ENCODE peak calls at places on chromosome 10, in ten cellular contexts. A is stomach, R is A549, V is spleen, B is gastrocnemius medialis, J is heart left ventricle, E is transverse colon, I is ovary, T is GM12892, D is IMR-90. C is an unnamed sample.

GRCh38 chr10:68954904-68955303 is 1.1 kb upstream of the DDX21 start:
- DNase-seq in B (no peak), I (no peak), E (no peak), R (no peak), D (no peak), V (no peak), A (no peak), T (no peak), J (no peak), C (no peak)

GRCh38 chr10:129023057-129023456 is 444.0 kb upstream of the MGMT start:
- DNase-seq in R (no peak), V (no peak), I (no peak), E (no peak), T (no peak), J (peak; percentile 71), D (peak; percentile 15), B (no peak), A (no peak), C (peak; percentile 74)

GRCh38 chr10:129848571-129849451 is 115.3 kb downstream of the EBF3 start:
- DNase-seq in B (no peak), I (no peak), T (no peak), J (no peak), V (no peak), D (no peak), A (no peak), R (no peak), E (no peak), C (no peak)

GRCh38 chr10:93458821-93459257 is 23.3 kb downstream of the MYOF start:
- DNase-seq in J (peak; percentile 68), A (peak; percentile 75), D (peak; percentile 100), R (peak; percentile 91), E (peak; percentile 63), V (no peak), I (peak; percentile 72), B (peak; percentile 47), T (no peak), C (peak; percentile 95)

GRCh38 chr10:88944813-88945212 is 7.8 kb downstream of the ACTA2 start:
- DNase-seq in A (no peak), I (no peak), D (no peak), J (no peak), B (no peak), T (no peak), E (no peak), V (no peak), R (no peak), C (no peak)

GRCh38 chr10:113357688-113358306 is 195.1 kb upstream of the HABP2 start:
- DNase-seq in D (no peak), J (no peak), R (no peak), V (no peak), E (no peak), T (no peak), I (no peak), A (no peak), B (no peak), C (no peak)

GRCh38 chr10:123157210-123157609 is 3.0 kb downstream of the BUB3 start:
- DNase-seq in A (no peak), R (no peak), I (no peak), J (no peak), D (peak; percentile 82), T (no peak), B (no peak), V (no peak), E (no peak), C (no peak)

GRCh38 chr10:43238462-43238861 is 28.4 kb downstream of the RASGEF1A start:
- DNase-seq in A (no peak), T (no peak), D (no peak), J (peak; percentile 2), I (no peak), E (peak; percentile 1), B (no peak), R (no peak), V (peak; percentile 61), C (peak; percentile 17)

GRCh38 chr10:117497736-117498135 is 44.8 kb upstream of the EMX2 start:
- DNase-seq in J (no peak), D (no peak), R (no peak), E (no peak), V (peak; percentile 56), T (no peak), I (no peak), A (no peak), B (no peak), C (peak; percentile 55)

GRCh38 chr10:117502421-117503169 is 40.0 kb upstream of the EMX2 start:
- DNase-seq in E (no peak), R (no peak), T (no peak), V (no peak), A (no peak), J (no peak), I (no peak), D (no peak), B (no peak), C (peak; percentile 33)

GRCh38 chr10:117501460-117502035 is 41.0 kb upstream of the EMX2 start:
- DNase-seq in D (no peak), B (no peak), A (no peak), I (no peak), T (no peak), J (no peak), R (no peak), E (no peak), V (no peak), C (peak; percentile 54)

GRCh38 chr10:117496616-117497028 is 45.9 kb upstream of the EMX2 start:
- DNase-seq in T (peak; percentile 49), I (peak; percentile 77), V (peak; percentile 92), A (peak; percentile 76), D (peak; percentile 72), J (peak; percentile 62), B (peak; percentile 38), R (peak; percentile 70), E (peak; percentile 81), C (peak; percentile 85)

DNA sequence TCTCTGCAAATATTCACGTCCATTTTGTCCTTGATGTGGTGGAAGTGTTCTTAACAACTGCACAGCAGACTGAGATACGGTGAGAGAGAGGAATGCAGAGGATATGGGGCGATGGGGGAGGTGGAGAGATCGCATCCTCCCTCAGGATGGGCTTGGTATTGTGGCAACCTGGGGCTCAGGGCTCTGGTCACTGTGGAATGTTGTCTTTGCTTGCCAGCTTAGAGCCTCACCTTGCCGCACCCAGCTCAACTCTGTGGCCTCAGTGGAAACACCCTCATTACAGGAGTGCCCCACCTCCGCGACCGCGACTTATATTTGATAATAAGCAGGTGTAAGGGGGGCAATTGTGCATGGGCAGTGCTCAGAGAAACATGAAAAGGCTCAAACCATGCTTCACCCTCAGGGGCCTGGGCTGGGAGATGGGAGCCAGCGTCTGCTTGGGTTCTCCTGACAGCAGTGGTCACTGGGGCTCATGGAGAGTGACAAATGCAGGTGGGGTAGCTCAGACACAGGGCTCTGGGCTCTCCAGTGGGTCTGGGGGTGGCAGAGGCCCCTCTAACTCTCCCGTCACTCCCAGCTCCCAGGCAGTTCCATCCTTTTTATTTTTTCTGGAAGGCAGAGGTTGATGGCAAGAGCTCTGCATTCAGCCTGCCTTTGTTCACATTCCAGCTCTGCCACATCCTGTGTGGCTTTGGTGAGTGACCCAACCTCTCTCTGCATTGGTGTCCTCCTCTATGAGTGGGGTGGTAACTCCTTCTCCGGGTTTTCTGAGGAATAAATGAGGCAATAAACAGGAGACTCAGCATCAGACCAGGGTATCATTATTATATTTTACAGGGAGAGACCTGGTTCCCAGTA is 43.1 kb upstream of the EMX2 start:
- DNase-seq in V (no peak), D (no peak), E (no peak), B (no peak), A (no peak), J (no peak), R (no peak), T (no peak), I (no peak), C (peak; percentile 50)
- TF ChIP-seq POLR2A in V (no peak), D (no peak), E (no peak), B (no peak), A (no peak), J (no peak), R (no peak), T (no peak), I (no peak), C (no peak)

DNA sequence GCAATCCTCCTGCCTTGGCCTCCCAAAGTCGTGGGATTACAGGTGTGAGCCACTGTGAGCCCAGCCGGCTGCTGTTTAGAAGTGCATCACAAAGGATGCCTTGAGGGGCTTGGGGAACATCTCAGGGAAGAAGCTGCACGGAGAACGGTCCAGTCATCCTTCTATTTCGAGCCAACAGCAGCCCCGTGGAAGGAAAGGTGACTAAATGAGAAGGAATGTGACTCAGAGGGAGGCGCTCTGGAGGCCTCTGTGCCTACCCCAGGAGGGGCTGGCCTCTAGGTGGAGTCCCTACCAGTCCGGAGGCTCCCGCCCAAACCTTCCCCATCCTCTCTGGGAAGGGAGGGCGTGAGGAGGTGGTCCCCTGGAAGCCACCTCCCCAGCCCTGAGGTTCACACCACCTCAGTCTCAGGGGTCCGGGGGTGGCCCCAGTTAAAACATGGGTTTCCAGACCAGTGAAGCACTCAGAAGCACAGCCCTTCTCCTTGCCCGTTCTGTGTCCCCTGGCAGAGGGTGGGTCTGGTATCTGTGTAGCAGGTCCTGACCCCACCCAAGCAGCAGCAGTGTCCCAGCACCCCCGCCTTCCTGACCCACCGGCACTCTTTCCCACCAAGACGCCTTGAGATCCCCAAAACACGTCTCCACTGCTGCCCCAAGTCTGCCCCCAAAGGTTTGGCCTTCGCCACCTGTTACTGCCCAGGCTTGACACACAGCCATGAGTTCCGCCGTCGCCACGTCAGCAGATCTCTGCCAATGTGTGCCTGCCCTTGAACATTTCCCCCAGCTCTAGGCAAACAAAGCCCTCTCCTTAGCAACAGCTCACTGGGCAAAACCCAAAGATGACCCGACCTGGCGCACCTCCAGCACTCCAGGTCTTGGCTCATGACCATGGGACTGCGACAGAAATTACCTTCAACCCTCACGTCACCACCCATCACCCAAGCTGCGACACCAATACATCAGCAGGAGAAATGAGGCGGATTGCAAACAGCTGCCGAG is 75.9 kb downstream of the CTBP2 start:
- DNase-seq in V (peak; percentile 85), D (peak; percentile 97), B (peak; percentile 75), A (peak; percentile 89), R (peak; percentile 99), I (peak; percentile 59), J (peak; percentile 70), T (no peak), E (no peak), C (peak; percentile 65)
- TF ChIP-seq POLR2A in V (no peak), D (no peak), B (peak; percentile 15), A (no peak), R (no peak), I (no peak), J (no peak), T (no peak), E (no peak), C (no peak)

GRCh38 chr10:102641880-102642552 is 2.3 kb upstream of the TRIM8 start:
- DNase-seq in T (peak; percentile 77), D (peak; percentile 97), I (peak; percentile 99), J (peak; percentile 99), R (peak; percentile 94), E (peak; percentile 99), B (peak; percentile 99), A (peak; percentile 99), V (peak; percentile 99), C (peak; percentile 100)
- TF ChIP-seq POLR2A in T (peak; percentile 73), D (peak; percentile 62), I (peak; percentile 94), J (peak; percentile 72), R (peak; percentile 21), E (peak; percentile 92), B (peak; percentile 96), A (peak; percentile 54), V (peak; percentile 71), C (peak; percentile 92)

DNA sequence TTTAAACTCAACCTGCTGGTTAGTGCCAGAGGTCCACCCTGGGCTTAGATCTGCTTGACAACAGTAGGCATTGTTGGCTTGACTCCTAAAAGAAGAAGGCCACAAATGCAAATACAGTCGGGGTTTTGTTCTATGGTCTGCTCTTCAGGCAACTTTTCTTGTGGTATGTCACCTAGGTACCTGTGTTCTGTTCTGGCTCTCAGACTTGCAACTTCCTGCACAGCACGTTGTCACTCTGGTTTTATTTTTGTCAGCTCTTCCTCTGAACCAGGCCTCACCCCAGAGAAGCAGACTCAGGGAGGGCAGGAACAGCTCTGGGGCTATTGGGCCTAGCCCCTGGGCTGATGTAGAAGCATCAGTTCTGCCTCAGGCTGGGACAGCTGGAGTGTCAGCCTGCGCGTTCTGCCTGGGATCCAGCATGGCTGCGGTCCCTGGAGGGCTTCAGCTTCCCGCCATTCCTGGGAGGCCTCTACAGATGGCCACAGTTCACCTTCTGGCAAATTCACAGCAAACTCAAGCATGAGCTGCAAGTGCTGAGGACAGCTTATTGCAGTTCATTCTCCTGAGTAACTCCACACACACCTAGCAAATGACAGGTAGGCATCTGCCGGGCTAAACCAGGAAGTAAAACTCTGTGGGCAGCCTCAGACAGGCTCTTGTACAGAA is 11.0 kb upstream of the PDCD4 start:
- DNase-seq in V (peak; percentile 86), B (no peak), D (no peak), T (no peak), A (no peak), J (no peak), I (no peak), E (peak; percentile 52), R (no peak), C (peak; percentile 36)
- TF ChIP-seq POLR2A in V (no peak), B (no peak), D (no peak), T (peak; percentile 20), A (no peak), J (no peak), I (no peak), E (peak; percentile 29), R (no peak), C (no peak)

C was measured in sigmoid colon.